ENCODE peak calls at places on chromosomes 1 and 21, in five cellular contexts. M, B, Q, D and H are unnamed samples.

GRCh38 chr1:28031173-28031572 is 57.2 kb downstream of the EYA3 start:
- DNase-seq in M (no peak), B (no peak), Q (peak; percentile 49), D (no peak), H (no peak)

GRCh38 chr1:25785321-25786067 is 14.5 kb upstream of the SELENON start:
- DNase-seq in Q (no peak), B (no peak), D (no peak), M (no peak), H (no peak)

GRCh38 chr1:94739521-94740061 is 80.6 kb upstream of the SLC44A3 start:
- DNase-seq in D (no peak), Q (no peak), M (no peak), B (no peak), H (peak; percentile 78)

GRCh38 chr1:203686091-203686632 is 59.5 kb downstream of the ATP2B4 start:
- DNase-seq in D (no peak), M (no peak), B (no peak), Q (no peak), H (no peak)

GRCh38 chr1:52520149-52520548 is 32.7 kb downstream of the TUT4 start:
- DNase-seq in M (no peak), B (no peak), Q (no peak), D (no peak), H (no peak)

GRCh38 chr1:150061632-150062101 is 5.9 kb upstream of the VPS45 start:
- DNase-seq in B (no peak), D (no peak), M (no peak), Q (no peak), H (no peak)

GRCh38 chr1:56644064-56644940 is 812 bp upstream of the PRKAA2 start:
- DNase-seq in D (no peak), Q (peak; percentile 40), B (no peak), M (no peak), H (no peak)

GRCh38 chr21:33767236-33767635 is 124.9 kb downstream of the ITSN1 start:
- DNase-seq in B (no peak), D (no peak), M (no peak), Q (no peak), H (no peak)

GRCh38 chr1:217188280-217189235 is 442.3 kb downstream of the GPATCH2 start:
- DNase-seq in M (no peak), D (no peak), B (no peak), Q (peak; percentile 21), H (no peak)

GRCh38 chr1:232754930-232755329 is 50.3 kb upstream of the MAP10 start:
- DNase-seq in B (no peak), M (no peak), D (no peak), Q (no peak), H (no peak)

GRCh38 chr1:89464008-89464407 is 60.6 kb upstream of the LRRC8B start:
- DNase-seq in M (no peak), D (no peak), Q (no peak), B (no peak), H (no peak)

GRCh38 chr1:155001438-155001687 is 1.2 kb upstream of the ZBTB7B start:
- DNase-seq in B (no peak), D (no peak), Q (no peak), M (no peak), H (no peak)

GRCh38 chr1:28437260-28437923 is 67.9 kb downstream of the PHACTR4 start:
- DNase-seq in M (no peak), D (no peak), B (no peak), Q (no peak), H (peak; percentile 68)

DNA sequence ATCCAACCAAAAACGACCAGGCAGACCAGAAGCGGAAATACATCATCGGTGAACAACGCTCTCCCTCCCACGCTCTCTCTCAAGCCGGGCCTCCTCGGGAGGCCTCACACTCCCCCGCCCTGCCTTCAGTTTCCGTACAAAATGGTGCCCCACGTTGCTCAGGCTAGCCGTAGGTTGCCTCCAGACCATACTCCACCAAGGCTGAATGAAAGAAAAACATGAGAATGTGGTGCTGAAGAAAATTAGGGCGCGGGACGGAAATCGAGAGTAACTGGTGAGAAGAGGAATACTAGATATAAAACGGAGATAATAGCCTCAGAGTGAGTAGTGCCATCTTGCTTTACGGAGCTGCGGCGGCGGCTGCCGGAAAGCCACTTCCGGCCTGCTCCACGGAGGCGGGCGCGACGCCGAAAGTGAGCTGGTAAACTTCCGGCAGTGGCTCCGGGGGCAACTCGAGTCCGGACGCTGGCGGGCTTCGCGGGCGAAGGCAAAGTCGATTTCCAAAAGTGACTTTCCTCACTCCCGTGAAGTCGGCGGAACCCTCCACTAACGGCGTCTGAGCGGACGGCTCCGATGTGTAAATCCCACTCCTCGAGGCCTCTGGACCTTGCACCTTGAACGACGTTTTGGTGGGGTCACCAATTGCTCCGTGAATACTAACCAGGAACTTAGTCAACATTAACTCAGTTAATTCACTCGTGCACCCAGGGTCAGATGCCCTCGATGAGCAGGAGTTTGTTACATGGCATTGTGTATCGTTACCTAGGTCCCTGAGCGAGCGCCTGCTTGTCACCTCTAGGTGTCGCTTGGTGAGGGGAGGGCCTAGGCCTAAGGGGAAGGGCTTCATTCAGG is at the start of gene SH3BP5L:
- DNase-seq in M (peak; percentile 92), Q (peak; percentile 94), D (peak; percentile 91), B (peak; percentile 82), H (peak; percentile 93)
- H3K4me1 ChIP-seq in M (peaks cover 52% of the 10 kb centered on the region), Q (peaks cover 8% of the 10 kb centered on the region), D (peaks cover 23% of the 10 kb centered on the region), B (peaks cover 51% of the 10 kb centered on the region), H (no peaks in the 10 kb centered on the region)

DNA sequence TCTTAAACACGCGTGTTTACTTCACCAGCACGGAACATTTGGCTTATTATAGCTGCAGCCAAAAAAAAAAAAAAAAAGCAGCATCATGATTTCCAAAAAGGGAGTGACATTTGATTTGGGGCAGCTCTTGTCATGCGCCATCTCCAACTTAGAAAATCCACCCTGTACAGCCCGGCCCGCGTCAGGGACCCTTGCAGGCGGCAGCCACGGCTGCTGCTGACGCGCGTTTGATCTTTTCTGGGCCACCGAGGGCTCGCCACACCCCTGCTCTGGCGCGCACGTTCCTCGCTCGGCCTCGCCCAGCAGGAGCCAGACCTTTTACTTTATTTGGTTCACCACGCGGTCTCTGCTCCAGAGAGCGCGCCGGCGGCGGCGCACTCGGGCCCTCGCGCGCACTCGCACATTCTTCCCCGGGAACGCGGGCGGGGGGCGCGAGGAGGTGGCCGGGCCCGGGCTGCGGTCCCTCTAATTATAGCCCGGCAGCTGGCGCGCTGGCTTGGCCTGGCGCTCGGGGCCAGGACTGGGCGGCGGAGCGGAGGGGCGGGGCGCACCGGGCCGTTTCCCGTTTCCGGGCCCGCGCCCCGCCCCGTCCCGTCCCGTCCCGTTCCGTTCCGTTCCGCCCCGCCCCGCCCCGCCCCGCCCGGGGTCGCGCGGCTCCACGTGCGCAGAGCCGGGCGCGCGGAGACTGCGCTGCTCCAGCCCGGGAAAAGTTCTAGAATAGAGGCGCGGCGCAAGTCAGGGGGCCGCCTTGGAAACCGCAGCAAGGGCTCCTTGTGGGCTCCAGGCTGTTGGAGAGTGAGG is 10.2 kb downstream of the IRF2BP2 start:
- DNase-seq in M (peak; percentile 91), D (peak; percentile 88), B (peak; percentile 63), Q (peak; percentile 96), H (peak; percentile 97)
- TF ChIP-seq CTCF in M (peak; percentile 22), D (no peak), B (no peak), Q (no peak), H (no peak)

DNA sequence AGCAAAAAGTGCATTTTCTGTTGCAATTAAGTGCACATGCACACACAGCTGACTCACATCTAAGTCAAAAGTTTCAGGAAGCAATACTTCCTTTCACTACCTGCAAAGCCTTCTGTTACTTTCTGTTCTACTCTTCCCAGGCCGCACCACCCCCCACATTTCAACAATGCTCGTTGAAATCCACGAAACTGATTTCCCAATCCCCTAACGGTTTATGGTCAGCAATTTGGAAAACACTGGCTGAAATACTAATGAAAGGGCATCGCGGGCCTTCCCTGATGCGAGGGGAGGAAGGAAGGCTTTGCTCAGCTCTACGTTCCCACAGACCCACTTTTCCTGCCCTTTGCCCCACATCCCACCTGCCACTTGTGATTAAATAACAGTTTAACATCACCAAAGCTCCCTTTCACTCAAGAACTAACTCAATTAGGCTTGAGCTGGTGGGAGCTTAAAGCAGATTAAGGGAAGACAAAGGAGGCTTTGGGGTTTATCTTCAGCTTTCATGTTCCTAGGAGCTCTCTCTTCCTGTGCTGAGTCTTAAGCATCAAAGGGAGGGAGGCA is 243.2 kb upstream of the RAB4A start:
- DNase-seq in Q (no peak), M (no peak), D (no peak), B (no peak), H (no peak)
- H3K4me1 ChIP-seq in Q (peaks cover 8% of the 10 kb centered on the region), M (no peaks in the 10 kb centered on the region), D (no peaks in the 10 kb centered on the region), B (peaks cover 28% of the 10 kb centered on the region), H (peaks cover 25% of the 10 kb centered on the region)

GRCh38 chr1:64487061-64487460 is 17.1 kb downstream of the CACHD1 start:
- DNase-seq in D (no peak), M (no peak), Q (no peak), B (no peak), H (no peak)
- TF ChIP-seq CTCF in D (no peak), M (peak; percentile 20), Q (no peak), B (no peak), H (no peak)

GRCh38 chr1:109770331-109771095 is 6.8 kb upstream of the EPS8L3 start:
- DNase-seq in D (peak; percentile 48), M (peak; percentile 51), Q (no peak), B (no peak), H (peak; percentile 55)

GRCh38 chr1:109769335-109770078 is 5.8 kb upstream of the EPS8L3 start:
- DNase-seq in Q (no peak), M (peak; percentile 0), B (no peak), D (peak; percentile 18), H (no peak)

GRCh38 chr1:109768335-109768650 is 4.6 kb upstream of the EPS8L3 start:
- DNase-seq in Q (no peak), M (no peak), D (peak; percentile 19), B (no peak), H (no peak)

GRCh38 chr1:109767596-109768334 is 4.0 kb upstream of the EPS8L3 start:
- DNase-seq in M (peak; percentile 3), Q (no peak), B (no peak), D (peak; percentile 31), H (no peak)

GRCh38 chr1:109768700-109769325 is 5.1 kb upstream of the EPS8L3 start:
- DNase-seq in B (no peak), M (peak; percentile 11), D (peak; percentile 19), Q (no peak), H (no peak)
- H3K4me1 ChIP-seq in B (peaks cover 8% of the 10 kb centered on the region), M (peaks cover 15% of the 10 kb centered on the region), D (no peaks in the 10 kb centered on the region), Q (no peaks in the 10 kb centered on the region), H (no peaks in the 10 kb centered on the region)

GRCh38 chr21:23936991-23937390 is 1670.3 kb downstream of the MRPL39 start:
- DNase-seq in Q (no peak), M (no peak), D (no peak), B (no peak), H (no peak)

GRCh38 chr21:23939369-23940065 is 1667.8 kb downstream of the MRPL39 start:
- DNase-seq in Q (no peak), M (no peak), D (no peak), B (no peak), H (no peak)

GRCh38 chr21:23930565-23930964 is 1676.7 kb downstream of the MRPL39 start:
- DNase-seq in B (no peak), M (no peak), Q (no peak), D (no peak), H (no peak)

DNA sequence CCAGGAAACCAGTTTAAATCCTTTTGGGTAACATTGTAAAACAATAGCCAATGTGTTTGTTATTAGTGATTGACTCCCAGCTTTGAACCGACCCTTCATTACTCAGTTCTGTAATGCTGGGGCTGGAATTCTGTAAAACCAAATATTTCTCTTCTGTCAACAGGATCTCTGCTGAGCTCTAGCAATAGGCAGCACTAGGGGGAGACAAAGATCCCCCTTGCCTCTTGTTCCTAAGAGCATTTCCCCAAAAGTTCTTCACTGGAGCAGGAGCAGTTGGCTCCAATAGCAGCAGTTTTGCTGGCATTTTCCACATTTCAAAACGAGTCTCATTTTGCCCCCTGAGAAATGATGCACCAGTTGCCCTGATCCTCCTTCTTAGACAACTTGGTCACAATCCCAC is 1671.1 kb downstream of the MRPL39 start:
- DNase-seq in M (no peak), B (no peak), D (no peak), Q (peak; percentile 27), H (no peak)
- TF ChIP-seq CTCF in M (peak; percentile 29), B (no peak), D (no peak), Q (no peak), H (no peak)